ENCODE peak calls at places on chromosomes 1 and 21, in ten cellular contexts. One of them, this sample, is unnamed. For H3K4me1, the result is how much of the 10 kb centered on the place peaks cover.

GRCh38 chr1:37478890-37479254 is 4.5 kb downstream of the ZC3H12A start:
- DNase-seq in Panc1: no peak
- DNase-seq in colonic mucosa: peak
- DNase-seq in Peyer's patch: peak
- DNase-seq in H9: no peak
- DNase-seq in heart left ventricle: no peak
- DNase-seq in left lung: peak
- DNase-seq in OCI-LY7: peak
- DNase-seq in sigmoid colon: no peak
- DNase-seq in IMR-90: peak
- DNase-seq in this sample: no peak

GRCh38 chr1:9603307-9603706 is 14.6 kb downstream of the TMEM201 start:
- DNase-seq in heart left ventricle: no peak
- DNase-seq in Peyer's patch: no peak
- DNase-seq in OCI-LY7: no peak
- DNase-seq in H9: no peak
- DNase-seq in IMR-90: no peak
- DNase-seq in sigmoid colon: no peak
- DNase-seq in Panc1: no peak
- DNase-seq in colonic mucosa: no peak
- DNase-seq in left lung: no peak
- DNase-seq in this sample: peak

GRCh38 chr1:118985611-118986290 is 2.4 kb downstream of the TBX15 start:
- DNase-seq in left lung: no peak
- DNase-seq in sigmoid colon: no peak
- DNase-seq in OCI-LY7: no peak
- DNase-seq in Peyer's patch: no peak
- DNase-seq in colonic mucosa: no peak
- DNase-seq in heart left ventricle: no peak
- DNase-seq in Panc1: no peak
- DNase-seq in IMR-90: no peak
- DNase-seq in H9: no peak
- DNase-seq in this sample: no peak

GRCh38 chr1:241640149-241640866 is at the start of the genes CHML and OPN3:
- DNase-seq in IMR-90: peak
- DNase-seq in H9: peak
- DNase-seq in OCI-LY7: peak
- DNase-seq in left lung: peak
- DNase-seq in colonic mucosa: peak
- DNase-seq in Peyer's patch: peak
- DNase-seq in Panc1: no peak
- DNase-seq in sigmoid colon: peak
- DNase-seq in heart left ventricle: peak
- DNase-seq in this sample: peak

GRCh38 chr1:184116287-184116686 is 64.8 kb downstream of the TSEN15 start:
- DNase-seq in heart left ventricle: no peak
- DNase-seq in colonic mucosa: no peak
- DNase-seq in left lung: no peak
- DNase-seq in IMR-90: no peak
- DNase-seq in Peyer's patch: no peak
- DNase-seq in OCI-LY7: no peak
- DNase-seq in H9: no peak
- DNase-seq in sigmoid colon: no peak
- DNase-seq in Panc1: no peak
- DNase-seq in this sample: no peak

GRCh38 chr1:93180723-93181613 is at the start of gene CCDC18:
- DNase-seq in Peyer's patch: peak
- DNase-seq in H9: no peak
- DNase-seq in OCI-LY7: peak
- DNase-seq in Panc1: no peak
- DNase-seq in heart left ventricle: peak
- DNase-seq in IMR-90: peak
- DNase-seq in colonic mucosa: no peak
- DNase-seq in left lung: no peak
- DNase-seq in sigmoid colon: no peak
- DNase-seq in this sample: no peak

GRCh38 chr1:12171206-12172041 is 4.6 kb downstream of the TNFRSF1B start:
- DNase-seq in colonic mucosa: no peak
- DNase-seq in H9: no peak
- DNase-seq in Peyer's patch: no peak
- DNase-seq in OCI-LY7: no peak
- DNase-seq in left lung: no peak
- DNase-seq in heart left ventricle: no peak
- DNase-seq in sigmoid colon: no peak
- DNase-seq in Panc1: no peak
- DNase-seq in IMR-90: no peak
- DNase-seq in this sample: no peak

GRCh38 chr1:236016782-236017400 is 48.0 kb downstream of the NID1 start:
- DNase-seq in sigmoid colon: peak
- DNase-seq in Panc1: peak
- DNase-seq in left lung: no peak
- DNase-seq in Peyer's patch: no peak
- DNase-seq in heart left ventricle: no peak
- DNase-seq in H9: no peak
- DNase-seq in colonic mucosa: no peak
- DNase-seq in IMR-90: peak
- DNase-seq in OCI-LY7: no peak
- DNase-seq in this sample: no peak

GRCh38 chr21:37878946-37879660 is 37.2 kb downstream of the KCNJ6 start:
- DNase-seq in H9: no peak
- DNase-seq in Panc1: no peak
- DNase-seq in IMR-90: peak
- DNase-seq in Peyer's patch: no peak
- DNase-seq in left lung: no peak
- DNase-seq in colonic mucosa: no peak
- DNase-seq in sigmoid colon: no peak
- DNase-seq in heart left ventricle: no peak
- DNase-seq in OCI-LY7: no peak
- DNase-seq in this sample: no peak

GRCh38 chr1:220886470-220887201 is 7.4 kb downstream of the HLX start:
- DNase-seq in Peyer's patch: no peak
- DNase-seq in left lung: no peak
- DNase-seq in H9: no peak
- DNase-seq in Panc1: no peak
- DNase-seq in sigmoid colon: no peak
- DNase-seq in IMR-90: no peak
- DNase-seq in colonic mucosa: no peak
- DNase-seq in heart left ventricle: no peak
- DNase-seq in OCI-LY7: no peak
- DNase-seq in this sample: no peak

GRCh38 chr1:151713874-151714273 is 2.7 kb downstream of the CELF3 start:
- DNase-seq in IMR-90: no peak
- DNase-seq in H9: no peak
- DNase-seq in Peyer's patch: no peak
- DNase-seq in left lung: no peak
- DNase-seq in sigmoid colon: no peak
- DNase-seq in OCI-LY7: no peak
- DNase-seq in heart left ventricle: no peak
- DNase-seq in colonic mucosa: no peak
- DNase-seq in Panc1: no peak
- DNase-seq in this sample: no peak

GRCh38 chr1:169013821-169014220 is 92.7 kb upstream of the ATP1B1 start:
- DNase-seq in Panc1: no peak
- DNase-seq in colonic mucosa: no peak
- DNase-seq in left lung: no peak
- DNase-seq in heart left ventricle: no peak
- DNase-seq in sigmoid colon: no peak
- DNase-seq in H9: no peak
- DNase-seq in IMR-90: no peak
- DNase-seq in OCI-LY7: no peak
- DNase-seq in Peyer's patch: no peak
- DNase-seq in this sample: no peak

GRCh38 chr1:116504308-116505156 is 66.3 kb downstream of the CD58 start:
- DNase-seq in sigmoid colon: peak
- DNase-seq in IMR-90: peak
- DNase-seq in left lung: peak
- DNase-seq in heart left ventricle: peak
- DNase-seq in OCI-LY7: peak
- DNase-seq in colonic mucosa: no peak
- DNase-seq in Panc1: no peak
- DNase-seq in Peyer's patch: peak
- DNase-seq in H9: no peak
- DNase-seq in this sample: peak

GRCh38 chr1:203440780-203441179 is 34.8 kb upstream of the PRELP start:
- DNase-seq in Panc1: no peak
- DNase-seq in left lung: peak
- DNase-seq in colonic mucosa: peak
- DNase-seq in sigmoid colon: peak
- DNase-seq in IMR-90: peak
- DNase-seq in OCI-LY7: peak
- DNase-seq in Peyer's patch: peak
- DNase-seq in heart left ventricle: peak
- DNase-seq in H9: peak
- DNase-seq in this sample: peak

GRCh38 chr1:113021430-113022085 is 51.4 kb upstream of the LRIG2 start:
- DNase-seq in left lung: no peak
- DNase-seq in H9: no peak
- DNase-seq in Peyer's patch: no peak
- DNase-seq in sigmoid colon: no peak
- DNase-seq in Panc1: no peak
- DNase-seq in OCI-LY7: no peak
- DNase-seq in IMR-90: no peak
- DNase-seq in heart left ventricle: no peak
- DNase-seq in colonic mucosa: peak
- DNase-seq in this sample: no peak

GRCh38 chr1:185045793-185046441 is 559 bp downstream of the RNF2 start:
- DNase-seq in sigmoid colon: peak
- DNase-seq in Panc1: no peak
- DNase-seq in OCI-LY7: peak
- DNase-seq in left lung: peak
- DNase-seq in Peyer's patch: peak
- DNase-seq in heart left ventricle: peak
- DNase-seq in H9: peak
- DNase-seq in IMR-90: peak
- DNase-seq in colonic mucosa: peak
- DNase-seq in this sample: peak

GRCh38 chr21:45122432-45123132 is 48.2 kb downstream of the ADARB1 start:
- DNase-seq in H9: no peak
- DNase-seq in sigmoid colon: no peak
- DNase-seq in Peyer's patch: no peak
- DNase-seq in heart left ventricle: no peak
- DNase-seq in OCI-LY7: peak
- DNase-seq in colonic mucosa: no peak
- DNase-seq in left lung: no peak
- DNase-seq in Panc1: no peak
- DNase-seq in IMR-90: no peak
- DNase-seq in this sample: no peak
- H3K4me1 ChIP-seq in H9: under half
- H3K4me1 ChIP-seq in sigmoid colon: half or more
- H3K4me1 ChIP-seq in Peyer's patch: under half
- H3K4me1 ChIP-seq in heart left ventricle: under half
- H3K4me1 ChIP-seq in OCI-LY7: under half
- H3K4me1 ChIP-seq in colonic mucosa: under half
- H3K4me1 ChIP-seq in left lung: under half
- H3K4me1 ChIP-seq in Panc1: under half
- H3K4me1 ChIP-seq in IMR-90: under half
- H3K4me1 ChIP-seq in this sample: under half

GRCh38 chr1:193104906-193105820 is at the start of gene GLRX2:
- DNase-seq in H9: peak
- DNase-seq in left lung: peak
- DNase-seq in IMR-90: peak
- DNase-seq in heart left ventricle: peak
- DNase-seq in sigmoid colon: peak
- DNase-seq in colonic mucosa: peak
- DNase-seq in Panc1: peak
- DNase-seq in Peyer's patch: peak
- DNase-seq in OCI-LY7: peak
- DNase-seq in this sample: peak
- TF ChIP-seq CTCF in H9: no peak
- TF ChIP-seq CTCF in left lung: no peak
- TF ChIP-seq CTCF in IMR-90: peak
- TF ChIP-seq CTCF in heart left ventricle: peak
- TF ChIP-seq CTCF in sigmoid colon: no peak
- TF ChIP-seq CTCF in colonic mucosa: no peak
- TF ChIP-seq CTCF in Panc1: no peak
- TF ChIP-seq CTCF in Peyer's patch: peak
- TF ChIP-seq CTCF in OCI-LY7: peak
- TF ChIP-seq CTCF in this sample: peak

DNA sequence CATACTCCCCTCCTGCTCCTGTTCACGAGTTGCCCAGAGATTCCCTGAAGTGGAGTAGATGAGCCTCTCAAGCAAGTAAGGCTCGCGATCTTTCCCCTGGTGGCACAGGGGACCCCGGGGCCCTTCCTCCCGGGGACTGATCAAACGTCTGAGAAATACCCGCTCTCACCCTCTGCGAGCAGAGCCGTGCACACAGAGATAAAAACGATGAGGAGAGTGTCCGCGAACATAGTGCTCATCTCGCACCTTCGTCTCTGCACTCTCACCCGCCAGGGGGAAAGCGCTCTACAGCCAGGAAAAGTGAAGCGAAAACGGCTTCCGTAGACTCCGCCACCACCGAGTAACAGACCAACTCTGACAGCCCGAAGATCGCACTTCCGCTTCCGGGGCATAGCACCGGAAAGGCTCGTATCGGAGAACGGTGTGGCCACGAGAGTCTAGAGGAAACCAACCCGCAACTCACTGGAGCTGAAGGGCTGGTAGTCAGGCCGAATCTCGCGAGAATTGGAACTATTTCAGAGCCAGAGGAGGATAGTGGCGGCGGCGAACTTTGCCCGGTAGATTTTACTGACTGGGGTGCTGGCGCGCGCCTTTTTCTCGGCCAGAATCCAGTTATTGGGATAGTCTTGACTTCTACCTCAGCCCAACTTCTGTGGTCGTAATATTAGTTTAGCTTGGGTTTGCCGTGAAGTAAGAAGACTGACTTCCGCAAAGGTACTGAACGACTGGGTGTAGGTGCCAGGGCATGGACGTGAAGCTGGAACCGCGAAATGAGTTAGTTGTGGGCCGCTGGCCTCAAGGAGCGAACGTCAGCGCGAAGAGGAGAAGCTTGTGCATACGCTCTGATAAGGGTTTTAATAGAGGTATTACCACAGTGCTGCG is at the start of gene TMCO1:
- DNase-seq in Panc1: peak
- DNase-seq in heart left ventricle: peak
- DNase-seq in left lung: peak
- DNase-seq in sigmoid colon: peak
- DNase-seq in Peyer's patch: peak
- DNase-seq in H9: peak
- DNase-seq in OCI-LY7: peak
- DNase-seq in colonic mucosa: peak
- DNase-seq in IMR-90: peak
- DNase-seq in this sample: peak
- H3K4me1 ChIP-seq in Panc1: under half
- H3K4me1 ChIP-seq in heart left ventricle: under half
- H3K4me1 ChIP-seq in left lung: under half
- H3K4me1 ChIP-seq in sigmoid colon: under half
- H3K4me1 ChIP-seq in Peyer's patch: under half
- H3K4me1 ChIP-seq in H9: under half
- H3K4me1 ChIP-seq in OCI-LY7: under half
- H3K4me1 ChIP-seq in colonic mucosa: under half
- H3K4me1 ChIP-seq in IMR-90: under half
- H3K4me1 ChIP-seq in this sample: under half

DNA sequence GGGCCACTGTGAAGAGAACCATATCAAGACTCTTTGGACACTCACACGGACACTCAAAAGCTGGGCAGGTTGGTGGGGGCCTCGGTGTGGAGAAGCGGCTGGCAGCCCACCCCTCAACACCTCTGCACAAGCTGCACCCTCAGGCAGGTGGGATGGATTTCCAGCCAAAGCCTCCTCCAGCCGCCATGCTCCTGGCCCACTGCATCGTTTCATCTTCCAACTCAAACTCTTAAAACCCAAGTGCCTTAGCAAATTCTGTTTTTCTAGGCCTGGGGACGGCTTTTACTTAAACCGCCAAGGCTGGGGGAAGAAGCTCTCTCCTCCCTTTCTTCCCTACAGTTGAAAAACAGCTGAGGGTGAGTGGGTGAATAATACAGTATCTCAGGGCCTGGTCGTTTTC is 36.4 kb upstream of the TDRD10 start:
- DNase-seq in IMR-90: no peak
- DNase-seq in left lung: peak
- DNase-seq in sigmoid colon: peak
- DNase-seq in OCI-LY7: no peak
- DNase-seq in Peyer's patch: no peak
- DNase-seq in Panc1: no peak
- DNase-seq in colonic mucosa: no peak
- DNase-seq in H9: no peak
- DNase-seq in heart left ventricle: no peak
- DNase-seq in this sample: peak
- TF ChIP-seq CTCF in IMR-90: no peak
- TF ChIP-seq CTCF in left lung: no peak
- TF ChIP-seq CTCF in sigmoid colon: no peak
- TF ChIP-seq CTCF in OCI-LY7: no peak
- TF ChIP-seq CTCF in Peyer's patch: no peak
- TF ChIP-seq CTCF in Panc1: no peak
- TF ChIP-seq CTCF in colonic mucosa: no peak
- TF ChIP-seq CTCF in H9: no peak
- TF ChIP-seq CTCF in heart left ventricle: no peak
- TF ChIP-seq CTCF in this sample: no peak

This sample was measured in upper lobe of right lung.